ENCODE peak calls at places on chromosome 13, in five cellular contexts. U is NCI-H146, O is putamen, K is uterus, J is astrocyte. A is an unnamed sample.
A peak's percentile ranks its signal among the peaks of the same experiment; 100 is the strongest.

GRCh38 chr13:113349050-113349449 is 14.9 kb downstream of the GRTP1 start:
- DNase-seq in J (no peak), O (no peak), U (no peak), K (no peak), A (no peak)

GRCh38 chr13:52010890-52011689 is at the start of gene ATP7B:
- DNase-seq in U (peak; percentile 23), J (no peak), O (no peak), K (peak; percentile 24), A (no peak)

GRCh38 chr13:73220966-73221720 is 162.3 kb downstream of the KLF5 start:
- DNase-seq in O (no peak), K (no peak), J (no peak), U (peak; percentile 11), A (no peak)

GRCh38 chr13:20193142-20193923 is 595 bp upstream of the GJB2 start:
- DNase-seq in J (no peak), O (no peak), K (no peak), U (no peak), A (no peak)

GRCh38 chr13:76717092-76717491 is 169.1 kb downstream of the KCTD12 start:
- DNase-seq in O (no peak), U (no peak), J (no peak), K (no peak), A (no peak)

GRCh38 chr13:109787135-109787954 is 962 bp upstream of the IRS2 start:
- DNase-seq in K (peak; percentile 43), O (no peak), U (peak; percentile 87), J (no peak), A (peak; percentile 29)

GRCh38 chr13:42991892-42992584 is at the start of gene EPSTI1:
- DNase-seq in U (no peak), K (peak; percentile 63), O (no peak), J (peak; percentile 55), A (peak; percentile 47)

GRCh38 chr13:51814825-51815650 is 11.1 kb upstream of the DHRS12 start:
- DNase-seq in O (no peak), K (peak; percentile 65), U (peak; percentile 69), J (no peak), A (peak; percentile 71)

GRCh38 chr13:27012482-27013197 is 159.0 kb downstream of the USP12 start:
- DNase-seq in O (no peak), U (no peak), K (no peak), J (peak; percentile 87), A (no peak)

A was measured in pons.